ENCODE peak calls at places on chromosomes 7 and 10, in ten cellular contexts. E, G, A, J, O, B, Z, F, Y and H are unnamed samples.

GRCh38 chr7:33072471-33072870 is 9.9 kb upstream of the NT5C3A start:
- DNase-seq in E (no peak), G (no peak), A (no peak), J (peak; percentile 50), O (no peak), B (no peak), Z (no peak), F (peak; percentile 21), Y (no peak), H (no peak)

GRCh38 chr7:113856010-113856409 is 62.8 kb downstream of the PPP1R3A start:
- DNase-seq in E (no peak), G (no peak), A (no peak), J (no peak), O (no peak), B (no peak), Z (no peak), F (peak; percentile 41), Y (no peak), H (no peak)

GRCh38 chr10:95388539-95388938 is 97.7 kb upstream of the PDLIM1 start:
- DNase-seq in E (no peak), G (no peak), A (no peak), J (no peak), O (no peak), B (no peak), Z (no peak), F (no peak), Y (no peak), H (no peak)

GRCh38 chr7:25478925-25479324 is 250.6 kb upstream of the NPVF start:
- DNase-seq in E (no peak), G (no peak), A (no peak), J (no peak), O (no peak), B (no peak), Z (no peak), F (peak; percentile 7), Y (no peak), H (no peak)

GRCh38 chr10:104424719-104425118 is 71.1 kb downstream of the CFAP58 start:
- DNase-seq in E (no peak), G (no peak), A (no peak), J (no peak), O (peak; percentile 40), B (no peak), Z (no peak), F (peak; percentile 95), Y (no peak), H (no peak)

GRCh38 chr7:129864042-129864441 is 88.7 kb downstream of the UBE2H start:
- DNase-seq in E (peak; percentile 41), G (no peak), A (no peak), J (peak; percentile 36), O (no peak), B (no peak), Z (no peak), F (no peak), Y (no peak), H (no peak)

GRCh38 chr10:46226232-46226631 is 60.6 kb upstream of the ANTXRL start:
- DNase-seq in E (no peak), G (no peak), A (peak; percentile 36), J (no peak), O (no peak), B (no peak), Z (peak; percentile 21), F (no peak), Y (no peak), H (no peak)

GRCh38 chr10:3036155-3036554 is 31.2 kb upstream of the PFKP start:
- DNase-seq in E (no peak), G (no peak), A (no peak), J (no peak), O (peak; percentile 10), B (no peak), Z (no peak), F (no peak), Y (peak; percentile 62), H (no peak)

GRCh38 chr10:112360308-112361270 is 13.3 kb upstream of the ACSL5 start:
- DNase-seq in E (no peak), G (no peak), A (peak; percentile 73), J (peak; percentile 73), O (no peak), B (peak; percentile 74), Z (peak; percentile 89), F (peak; percentile 73), Y (no peak), H (no peak)

GRCh38 chr7:55469271-55469681 is 103.0 kb downstream of the VOPP1 start:
- DNase-seq in E (no peak), G (no peak), A (no peak), J (no peak), O (no peak), B (no peak), Z (no peak), F (no peak), Y (no peak), H (no peak)

GRCh38 chr10:46515402-46516192 is 40.9 kb downstream of the GPRIN2 start:
- DNase-seq in E (no peak), G (no peak), A (peak; percentile 48), J (no peak), O (no peak), B (no peak), Z (peak; percentile 44), F (no peak), Y (no peak), H (no peak)

DNA sequence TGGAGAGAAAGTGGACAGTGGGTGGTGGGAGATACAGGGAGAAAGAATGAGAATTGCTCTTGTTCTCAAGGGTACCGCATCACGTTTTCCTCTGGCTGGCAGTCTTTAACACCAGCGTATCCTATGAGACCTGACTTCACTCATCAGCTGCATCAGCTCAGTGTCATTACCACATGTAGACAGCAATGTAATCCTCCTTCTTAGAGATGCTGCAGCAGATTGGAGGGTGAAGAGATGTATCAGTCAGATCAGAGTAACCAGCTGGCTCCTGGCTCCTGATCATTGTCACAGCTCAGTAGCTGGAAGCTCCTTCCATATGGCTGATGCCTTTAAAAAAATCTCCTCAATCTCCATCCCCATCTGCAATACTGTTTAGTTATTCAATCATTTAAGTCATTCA is 39.8 kb upstream of the EPHB6 start:
- DNase-seq in E (no peak), G (no peak), A (no peak), J (no peak), O (no peak), B (no peak), Z (no peak), F (no peak), Y (no peak), H (no peak)
- H3K36me3 ChIP-seq in E (no peaks in the 10 kb centered on the region), G (no peaks in the 10 kb centered on the region), A (no peaks in the 10 kb centered on the region), J (no peaks in the 10 kb centered on the region), O (no peaks in the 10 kb centered on the region), B (no peaks in the 10 kb centered on the region), Z (no peaks in the 10 kb centered on the region), F (no peaks in the 10 kb centered on the region), Y (no peaks in the 10 kb centered on the region), H (no peaks in the 10 kb centered on the region)

GRCh38 chr10:8180756-8181155 is 126.3 kb downstream of the GATA3 start:
- DNase-seq in E (no peak), G (no peak), A (no peak), J (no peak), O (no peak), B (no peak), Z (no peak), F (no peak), Y (no peak), H (no peak)
- H3K36me3 ChIP-seq in E (no peaks in the 10 kb centered on the region), G (no peaks in the 10 kb centered on the region), A (no peaks in the 10 kb centered on the region), J (no peaks in the 10 kb centered on the region), O (no peaks in the 10 kb centered on the region), B (no peaks in the 10 kb centered on the region), Z (no peaks in the 10 kb centered on the region), F (no peaks in the 10 kb centered on the region), Y (no peaks in the 10 kb centered on the region), H (no peaks in the 10 kb centered on the region)

GRCh38 chr7:29487424-29487823 is 76.2 kb upstream of the PRR15 start:
- DNase-seq in E (no peak), G (no peak), A (no peak), J (no peak), O (no peak), B (no peak), Z (no peak), F (no peak), Y (no peak), H (no peak)

GRCh38 chr7:29486191-29486700 is 77.4 kb upstream of the PRR15 start:
- DNase-seq in E (no peak), G (no peak), A (no peak), J (no peak), O (no peak), B (no peak), Z (no peak), F (no peak), Y (no peak), H (no peak)

GRCh38 chr7:29490094-29490607 is 73.5 kb upstream of the PRR15 start:
- DNase-seq in E (no peak), G (no peak), A (no peak), J (no peak), O (no peak), B (no peak), Z (no peak), F (no peak), Y (no peak), H (no peak)

GRCh38 chr7:29488977-29489376 is 74.7 kb upstream of the PRR15 start:
- DNase-seq in E (no peak), G (no peak), A (no peak), J (no peak), O (no peak), B (no peak), Z (no peak), F (peak; percentile 50), Y (no peak), H (no peak)

GRCh38 chr7:29488203-29488970 is 75.2 kb upstream of the PRR15 start:
- DNase-seq in E (no peak), G (no peak), A (no peak), J (no peak), O (no peak), B (no peak), Z (peak; percentile 66), F (no peak), Y (no peak), H (no peak)
- H3K36me3 ChIP-seq in E (no peaks in the 10 kb centered on the region), G (no peaks in the 10 kb centered on the region), A (no peaks in the 10 kb centered on the region), J (no peaks in the 10 kb centered on the region), O (no peaks in the 10 kb centered on the region), B (no peaks in the 10 kb centered on the region), Z (no peaks in the 10 kb centered on the region), F (no peaks in the 10 kb centered on the region), Y (no peaks in the 10 kb centered on the region), H (no peaks in the 10 kb centered on the region)

GRCh38 chr7:108497082-108497725 is 28.7 kb downstream of the PNPLA8 start:
- DNase-seq in E (no peak), G (peak; percentile 54), A (no peak), J (peak; percentile 23), O (peak; percentile 20), B (peak; percentile 32), Z (peak; percentile 79), F (peak; percentile 52), Y (peak; percentile 92), H (no peak)

GRCh38 chr7:108499575-108499974 is 26.4 kb downstream of the PNPLA8 start:
- DNase-seq in E (no peak), G (no peak), A (no peak), J (no peak), O (no peak), B (no peak), Z (no peak), F (peak; percentile 21), Y (no peak), H (no peak)

GRCh38 chr7:108503112-108504026 is 22.6 kb downstream of the PNPLA8 start:
- DNase-seq in E (no peak), G (no peak), A (no peak), J (no peak), O (peak; percentile 36), B (no peak), Z (no peak), F (no peak), Y (peak; percentile 85), H (no peak)

GRCh38 chr7:108492742-108493141 is 33.2 kb downstream of the PNPLA8 start:
- DNase-seq in E (no peak), G (no peak), A (no peak), J (no peak), O (no peak), B (no peak), Z (no peak), F (peak; percentile 25), Y (no peak), H (no peak)

GRCh38 chr7:108498481-108498880 is 27.5 kb downstream of the PNPLA8 start:
- DNase-seq in E (no peak), G (no peak), A (no peak), J (no peak), O (no peak), B (no peak), Z (no peak), F (no peak), Y (no peak), H (no peak)
- H3K36me3 ChIP-seq in E (peaks cover 6% of the 10 kb centered on the region), G (peaks cover 36% of the 10 kb centered on the region), A (peaks cover 48% of the 10 kb centered on the region), J (peaks cover 89% of the 10 kb centered on the region), O (no peaks in the 10 kb centered on the region), B (peaks cover 9% of the 10 kb centered on the region), Z (no peaks in the 10 kb centered on the region), F (peaks cover 3% of the 10 kb centered on the region), Y (peaks cover 28% of the 10 kb centered on the region), H (no peaks in the 10 kb centered on the region)